ENCODE peak calls at places on chromosomes 6 and 20, in seven cellular contexts. One of them, this sample, is unnamed.

GRCh38 chr20:18524646-18525045 is 16.9 kb downstream of the SEC23B start:
- DNase-seq in brain microvascular endothelial cell: peak; percentile 48
- DNase-seq in transverse colon: no peak
- DNase-seq in fibroblast of the aortic adventitia: peak; percentile 60
- DNase-seq in neural progenitor cell: no peak
- DNase-seq in colonic mucosa: no peak
- DNase-seq in fibroblast of lung: peak; percentile 65
- DNase-seq in this sample: no peak

GRCh38 chr20:51284871-51285270 is 257.6 kb downstream of the NFATC2 start:
- DNase-seq in neural progenitor cell: peak; percentile 47
- DNase-seq in colonic mucosa: no peak
- DNase-seq in transverse colon: no peak
- DNase-seq in brain microvascular endothelial cell: no peak
- DNase-seq in fibroblast of the aortic adventitia: no peak
- DNase-seq in fibroblast of lung: no peak
- DNase-seq in this sample: no peak

GRCh38 chr20:63540417-63541186 is 3.4 kb upstream of the PTK6 start:
- DNase-seq in transverse colon: no peak
- DNase-seq in fibroblast of the aortic adventitia: peak; percentile 8
- DNase-seq in colonic mucosa: no peak
- DNase-seq in neural progenitor cell: no peak
- DNase-seq in brain microvascular endothelial cell: no peak
- DNase-seq in fibroblast of lung: no peak
- DNase-seq in this sample: no peak

GRCh38 chr6:3838992-3839867 is 9.9 kb upstream of the FAM50B start:
- DNase-seq in neural progenitor cell: no peak
- DNase-seq in fibroblast of the aortic adventitia: peak; percentile 65
- DNase-seq in brain microvascular endothelial cell: no peak
- DNase-seq in transverse colon: no peak
- DNase-seq in colonic mucosa: no peak
- DNase-seq in fibroblast of lung: peak; percentile 40
- DNase-seq in this sample: no peak

GRCh38 chr20:3093861-3094361 is 9.4 kb upstream of the AVP start:
- DNase-seq in colonic mucosa: no peak
- DNase-seq in fibroblast of the aortic adventitia: no peak
- DNase-seq in transverse colon: no peak
- DNase-seq in fibroblast of lung: no peak
- DNase-seq in neural progenitor cell: no peak
- DNase-seq in brain microvascular endothelial cell: no peak
- DNase-seq in this sample: no peak

GRCh38 chr6:39760246-39760952 is 31.8 kb upstream of the DAAM2 start:
- DNase-seq in fibroblast of lung: no peak
- DNase-seq in transverse colon: no peak
- DNase-seq in fibroblast of the aortic adventitia: peak; percentile 28
- DNase-seq in neural progenitor cell: no peak
- DNase-seq in colonic mucosa: no peak
- DNase-seq in brain microvascular endothelial cell: no peak
- DNase-seq in this sample: no peak

GRCh38 chr6:168903638-168904345 is 349.9 kb downstream of the THBS2 start:
- DNase-seq in fibroblast of lung: no peak
- DNase-seq in transverse colon: no peak
- DNase-seq in colonic mucosa: no peak
- DNase-seq in fibroblast of the aortic adventitia: no peak
- DNase-seq in neural progenitor cell: no peak
- DNase-seq in brain microvascular endothelial cell: no peak
- DNase-seq in this sample: no peak

GRCh38 chr6:74851598-74851997 is 354.3 kb downstream of the COL12A1 start:
- DNase-seq in brain microvascular endothelial cell: peak; percentile 4
- DNase-seq in fibroblast of the aortic adventitia: peak; percentile 6
- DNase-seq in colonic mucosa: no peak
- DNase-seq in transverse colon: no peak
- DNase-seq in neural progenitor cell: no peak
- DNase-seq in fibroblast of lung: peak; percentile 46
- DNase-seq in this sample: no peak

GRCh38 chr6:7215798-7216231 is 97.2 kb downstream of the SSR1 start:
- DNase-seq in fibroblast of lung: no peak
- DNase-seq in fibroblast of the aortic adventitia: no peak
- DNase-seq in transverse colon: no peak
- DNase-seq in colonic mucosa: no peak
- DNase-seq in brain microvascular endothelial cell: no peak
- DNase-seq in neural progenitor cell: no peak
- DNase-seq in this sample: peak; percentile 31

GRCh38 chr6:107655245-107655644 is 165.3 kb downstream of the SOBP start:
- DNase-seq in fibroblast of the aortic adventitia: no peak
- DNase-seq in fibroblast of lung: no peak
- DNase-seq in neural progenitor cell: peak; percentile 83
- DNase-seq in colonic mucosa: no peak
- DNase-seq in transverse colon: no peak
- DNase-seq in brain microvascular endothelial cell: no peak
- DNase-seq in this sample: no peak

GRCh38 chr6:99362644-99363268 is 13.3 kb upstream of the FAXC start:
- DNase-seq in fibroblast of the aortic adventitia: no peak
- DNase-seq in neural progenitor cell: no peak
- DNase-seq in transverse colon: no peak
- DNase-seq in fibroblast of lung: no peak
- DNase-seq in colonic mucosa: no peak
- DNase-seq in brain microvascular endothelial cell: no peak
- DNase-seq in this sample: no peak

GRCh38 chr6:91033964-91034363 is 447.1 kb upstream of the MAP3K7 start:
- DNase-seq in fibroblast of the aortic adventitia: no peak
- DNase-seq in transverse colon: no peak
- DNase-seq in neural progenitor cell: no peak
- DNase-seq in colonic mucosa: no peak
- DNase-seq in fibroblast of lung: no peak
- DNase-seq in brain microvascular endothelial cell: no peak
- DNase-seq in this sample: no peak

GRCh38 chr6:91031581-91031980 is 444.7 kb upstream of the MAP3K7 start:
- DNase-seq in colonic mucosa: no peak
- DNase-seq in neural progenitor cell: no peak
- DNase-seq in fibroblast of lung: no peak
- DNase-seq in transverse colon: no peak
- DNase-seq in fibroblast of the aortic adventitia: no peak
- DNase-seq in brain microvascular endothelial cell: no peak
- DNase-seq in this sample: no peak

GRCh38 chr6:91023529-91023928 is 436.7 kb upstream of the MAP3K7 start:
- DNase-seq in brain microvascular endothelial cell: no peak
- DNase-seq in colonic mucosa: no peak
- DNase-seq in neural progenitor cell: no peak
- DNase-seq in transverse colon: no peak
- DNase-seq in fibroblast of lung: no peak
- DNase-seq in fibroblast of the aortic adventitia: no peak
- DNase-seq in this sample: no peak

DNA sequence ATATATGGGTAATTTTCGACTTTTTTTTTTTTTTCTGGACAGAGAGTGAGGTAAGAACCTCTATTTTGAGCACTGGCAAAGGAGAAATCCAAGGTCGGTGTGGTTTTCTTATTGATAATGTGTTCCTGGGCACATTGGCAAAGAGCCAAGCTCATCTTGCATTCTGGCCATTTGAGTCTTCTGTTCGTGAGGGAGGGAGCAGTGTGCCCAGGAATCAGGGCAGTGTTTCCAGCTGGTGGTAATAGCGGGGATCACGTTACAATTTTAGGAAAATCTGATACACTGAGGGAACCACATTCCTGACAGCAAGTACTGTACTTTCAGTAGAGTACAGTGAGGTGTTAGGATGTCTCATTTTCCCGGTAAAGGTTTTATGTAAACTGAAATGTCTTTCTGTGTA is 442.3 kb upstream of the MAP3K7 start:
- DNase-seq in brain microvascular endothelial cell: no peak
- DNase-seq in fibroblast of the aortic adventitia: no peak
- DNase-seq in fibroblast of lung: peak; percentile 1
- DNase-seq in colonic mucosa: no peak
- DNase-seq in neural progenitor cell: no peak
- DNase-seq in transverse colon: no peak
- DNase-seq in this sample: no peak
- TF ChIP-seq CTCF in brain microvascular endothelial cell: no peak
- TF ChIP-seq CTCF in fibroblast of the aortic adventitia: no peak
- TF ChIP-seq CTCF in fibroblast of lung: no peak
- TF ChIP-seq CTCF in colonic mucosa: no peak
- TF ChIP-seq CTCF in neural progenitor cell: no peak
- TF ChIP-seq CTCF in transverse colon: no peak
- TF ChIP-seq CTCF in this sample: no peak

GRCh38 chr6:97440590-97441176 is 157.7 kb upstream of the MMS22L start:
- DNase-seq in neural progenitor cell: peak; percentile 75
- DNase-seq in fibroblast of lung: peak; percentile 32
- DNase-seq in colonic mucosa: no peak
- DNase-seq in transverse colon: no peak
- DNase-seq in brain microvascular endothelial cell: peak; percentile 42
- DNase-seq in fibroblast of the aortic adventitia: peak; percentile 25
- DNase-seq in this sample: no peak
- TF ChIP-seq CTCF in neural progenitor cell: peak; percentile 75
- TF ChIP-seq CTCF in fibroblast of lung: peak; percentile 50
- TF ChIP-seq CTCF in colonic mucosa: no peak
- TF ChIP-seq CTCF in transverse colon: no peak
- TF ChIP-seq CTCF in brain microvascular endothelial cell: peak; percentile 76
- TF ChIP-seq CTCF in fibroblast of the aortic adventitia: peak; percentile 59
- TF ChIP-seq CTCF in this sample: no peak

DNA sequence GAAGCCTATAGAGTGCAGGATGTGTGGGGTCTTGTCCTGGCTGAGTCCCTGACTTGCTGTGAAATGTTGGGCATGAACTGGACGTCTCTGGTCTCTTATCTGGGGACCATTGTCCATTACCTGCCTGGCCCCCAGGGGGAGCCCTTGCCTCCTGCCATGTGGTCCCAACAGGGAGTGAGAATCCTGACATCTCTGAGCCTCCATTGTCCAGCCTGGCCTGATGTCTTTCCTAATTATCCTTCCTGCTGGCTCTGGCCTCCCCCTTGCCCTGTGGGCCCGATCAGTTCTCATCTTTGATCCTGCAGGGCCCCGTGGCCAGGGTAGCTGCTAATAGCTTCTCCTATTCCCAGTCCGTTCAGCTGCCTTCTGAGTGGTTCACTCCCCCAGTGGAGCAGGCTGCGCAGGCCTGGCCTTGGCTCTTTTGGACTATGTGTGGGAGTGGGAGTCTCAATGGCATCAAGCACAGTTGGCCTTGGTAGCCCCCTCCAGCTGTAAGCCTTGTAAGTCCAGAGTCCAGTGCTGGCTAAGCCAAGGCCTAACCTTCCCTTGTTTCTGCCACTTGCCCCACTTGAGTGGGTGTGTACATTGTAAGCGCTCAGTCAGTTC is 77.9 kb upstream of the RALY start:
- DNase-seq in transverse colon: peak; percentile 64
- DNase-seq in fibroblast of lung: no peak
- DNase-seq in brain microvascular endothelial cell: no peak
- DNase-seq in fibroblast of the aortic adventitia: no peak
- DNase-seq in neural progenitor cell: peak; percentile 33
- DNase-seq in colonic mucosa: peak; percentile 59
- DNase-seq in this sample: peak; percentile 79
- TF ChIP-seq CTCF in transverse colon: peak; percentile 62
- TF ChIP-seq CTCF in fibroblast of lung: peak; percentile 33
- TF ChIP-seq CTCF in brain microvascular endothelial cell: peak; percentile 71
- TF ChIP-seq CTCF in fibroblast of the aortic adventitia: peak; percentile 37
- TF ChIP-seq CTCF in neural progenitor cell: peak; percentile 61
- TF ChIP-seq CTCF in colonic mucosa: peak; percentile 69
- TF ChIP-seq CTCF in this sample: peak; percentile 47

GRCh38 chr6:157879034-157879872 is 56.2 kb downstream of the SNX9 start:
- DNase-seq in fibroblast of the aortic adventitia: no peak
- DNase-seq in colonic mucosa: no peak
- DNase-seq in brain microvascular endothelial cell: no peak
- DNase-seq in neural progenitor cell: peak; percentile 62
- DNase-seq in transverse colon: no peak
- DNase-seq in fibroblast of lung: no peak
- DNase-seq in this sample: no peak
- TF ChIP-seq CTCF in fibroblast of the aortic adventitia: no peak
- TF ChIP-seq CTCF in colonic mucosa: no peak
- TF ChIP-seq CTCF in brain microvascular endothelial cell: no peak
- TF ChIP-seq CTCF in neural progenitor cell: no peak
- TF ChIP-seq CTCF in transverse colon: no peak
- TF ChIP-seq CTCF in fibroblast of lung: no peak
- TF ChIP-seq CTCF in this sample: no peak

GRCh38 chr6:104286641-104287040 is 573.1 kb downstream of the HACE1 start:
- DNase-seq in fibroblast of the aortic adventitia: no peak
- DNase-seq in colonic mucosa: no peak
- DNase-seq in transverse colon: no peak
- DNase-seq in fibroblast of lung: no peak
- DNase-seq in brain microvascular endothelial cell: no peak
- DNase-seq in neural progenitor cell: no peak
- DNase-seq in this sample: no peak

GRCh38 chr6:104284872-104285271 is 574.8 kb downstream of the HACE1 start:
- DNase-seq in transverse colon: no peak
- DNase-seq in colonic mucosa: no peak
- DNase-seq in neural progenitor cell: no peak
- DNase-seq in brain microvascular endothelial cell: no peak
- DNase-seq in fibroblast of lung: no peak
- DNase-seq in fibroblast of the aortic adventitia: no peak
- DNase-seq in this sample: no peak

DNA sequence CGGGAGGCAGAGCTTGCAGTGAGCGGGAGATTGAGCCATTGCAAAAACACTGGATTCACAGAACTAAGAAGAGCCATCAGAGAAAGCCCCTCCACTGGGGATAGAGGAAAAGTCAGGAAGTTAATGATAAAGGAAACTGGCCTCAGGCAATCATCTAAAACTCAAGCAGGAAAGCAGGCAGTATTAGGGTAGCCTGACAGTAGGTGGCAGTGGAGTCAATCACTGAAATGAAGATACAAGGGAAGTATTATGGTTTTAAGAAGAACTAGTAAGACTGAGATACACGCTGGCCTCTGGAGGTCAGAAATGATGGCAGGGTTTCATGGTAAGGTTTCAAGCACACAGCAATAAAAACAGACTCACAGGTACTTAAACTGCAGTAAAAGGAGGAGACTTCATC is 578.3 kb downstream of the HACE1 start:
- DNase-seq in fibroblast of the aortic adventitia: no peak
- DNase-seq in fibroblast of lung: no peak
- DNase-seq in brain microvascular endothelial cell: no peak
- DNase-seq in colonic mucosa: no peak
- DNase-seq in neural progenitor cell: no peak
- DNase-seq in transverse colon: no peak
- DNase-seq in this sample: peak; percentile 19
- TF ChIP-seq CTCF in fibroblast of the aortic adventitia: no peak
- TF ChIP-seq CTCF in fibroblast of lung: no peak
- TF ChIP-seq CTCF in brain microvascular endothelial cell: no peak
- TF ChIP-seq CTCF in colonic mucosa: no peak
- TF ChIP-seq CTCF in neural progenitor cell: peak; percentile 24
- TF ChIP-seq CTCF in transverse colon: no peak
- TF ChIP-seq CTCF in this sample: no peak

GRCh38 chr6:89930789-89931188 is 36.5 kb downstream of the GJA10 start:
- DNase-seq in neural progenitor cell: no peak
- DNase-seq in fibroblast of lung: no peak
- DNase-seq in colonic mucosa: no peak
- DNase-seq in fibroblast of the aortic adventitia: no peak
- DNase-seq in brain microvascular endothelial cell: no peak
- DNase-seq in transverse colon: no peak
- DNase-seq in this sample: no peak
- TF ChIP-seq CTCF in neural progenitor cell: no peak
- TF ChIP-seq CTCF in fibroblast of lung: no peak
- TF ChIP-seq CTCF in colonic mucosa: no peak
- TF ChIP-seq CTCF in fibroblast of the aortic adventitia: no peak
- TF ChIP-seq CTCF in brain microvascular endothelial cell: no peak
- TF ChIP-seq CTCF in transverse colon: no peak
- TF ChIP-seq CTCF in this sample: no peak

GRCh38 chr20:45392733-45393132 is 14.6 kb upstream of the TP53TG5 start:
- DNase-seq in brain microvascular endothelial cell: no peak
- DNase-seq in neural progenitor cell: no peak
- DNase-seq in colonic mucosa: no peak
- DNase-seq in fibroblast of the aortic adventitia: no peak
- DNase-seq in transverse colon: no peak
- DNase-seq in fibroblast of lung: no peak
- DNase-seq in this sample: no peak
- TF ChIP-seq CTCF in brain microvascular endothelial cell: peak; percentile 16
- TF ChIP-seq CTCF in neural progenitor cell: no peak
- TF ChIP-seq CTCF in colonic mucosa: no peak
- TF ChIP-seq CTCF in fibroblast of the aortic adventitia: no peak
- TF ChIP-seq CTCF in transverse colon: no peak
- TF ChIP-seq CTCF in fibroblast of lung: no peak
- TF ChIP-seq CTCF in this sample: no peak

This sample was measured in mucosa of descending colon.